ENCODE peak calls at places on chromosomes 12 and 14, in seven cellular contexts. A is activated CD4-positive, alpha-beta T cell treated with anti-CD3 and anti-CD28 coated beads, Interleukin-2, amount 10 ng/mL, durations not matched to agents 7 days and 5 days; C is Karpas-422; B is ELR; F is stimulated activated CD4-positive, alpha-beta T cell treated with anti-CD3 and anti-CD28 coated beads, Interleukin-4, amount 100 ng/mL, for 48 hours; K is retinal pigment epithelial cell; L is activated CD4-positive, CD25-positive, alpha-beta regulatory T cell. P is an unnamed sample.

GRCh38 chr14:34460841-34461240 is 1.2 kb downstream of the SPTSSA start:
- DNase-seq in F (no peak), B (peak), A (no peak), C (peak), K (peak), L (no peak), P (no peak)

GRCh38 chr14:101227611-101228594 is 324.4 kb upstream of the RTL1 start:
- DNase-seq in K (no peak), L (no peak), C (no peak), B (no peak), A (no peak), F (no peak), P (no peak)

GRCh38 chr12:29545102-29545467 is 47.6 kb upstream of the OVCH1 start:
- DNase-seq in B (no peak), K (no peak), A (no peak), L (no peak), C (no peak), F (no peak), P (no peak)

GRCh38 chr12:95173392-95174251 is 43.6 kb downstream of the FGD6 start:
- DNase-seq in A (no peak), F (no peak), K (no peak), C (no peak), L (no peak), B (peak), P (no peak)

GRCh38 chr12:108196319-108196718 is 67.2 kb downstream of the WSCD2 start:
- DNase-seq in L (no peak), A (no peak), C (no peak), B (no peak), F (no peak), K (no peak), P (no peak)

GRCh38 chr12:116539361-116539771 is 19.8 kb upstream of the MAP1LC3B2 start:
- DNase-seq in L (no peak), B (peak), K (no peak), F (no peak), A (no peak), C (no peak), P (no peak)

GRCh38 chr12:47878293-47878917 is 26.4 kb downstream of the VDR start:
- DNase-seq in K (no peak), A (no peak), F (no peak), B (no peak), C (no peak), L (no peak), P (no peak)

GRCh38 chr12:5000204-5000603 is 43.5 kb upstream of the KCNA5 start:
- DNase-seq in A (no peak), F (no peak), B (peak), C (no peak), K (no peak), L (no peak), P (no peak)

GRCh38 chr14:53520529-53520928 is 367.4 kb upstream of the DDHD1 start:
- DNase-seq in B (no peak), C (no peak), A (no peak), K (no peak), F (no peak), L (no peak), P (no peak)

GRCh38 chr12:113056631-113057488 is at the start of gene DTX1:
- DNase-seq in L (no peak), B (no peak), C (peak), K (no peak), F (peak), A (no peak), P (peak)

GRCh38 chr14:92960706-92961566 is 38.0 kb downstream of the CHGA start:
- DNase-seq in A (no peak), C (no peak), L (no peak), K (no peak), F (no peak), B (peak), P (peak)